ENCODE peak calls at places on chromosome 4, in nine cellular contexts. F is IMR-90, P is HCT116, Q is spleen, H is upper lobe of left lung, O is suprapubic skin, C is heart left ventricle, R is GM12878, E is Peyer's patch. D is an unnamed sample.

GRCh38 chr4:172740434-172740833 is 428.2 kb upstream of the GALNT7 start:
- DNase-seq in Q (no peak), E (no peak), F (no peak), R (no peak), O (no peak), H (no peak), P (no peak), C (no peak), D (no peak)

GRCh38 chr4:612052-612748 is 13.2 kb upstream of the PDE6B start:
- DNase-seq in H (peak; percentile 9), R (no peak), O (peak; percentile 65), P (no peak), C (no peak), Q (peak; percentile 56), E (peak; percentile 31), F (no peak), D (no peak)

GRCh38 chr4:107988763-107989035 is 990 bp upstream of the HADH start:
- DNase-seq in Q (no peak), E (no peak), P (no peak), F (no peak), O (no peak), C (no peak), H (peak; percentile 35), R (no peak), D (no peak)

GRCh38 chr4:87838207-87838606 is 5.4 kb downstream of the MEPE start:
- DNase-seq in R (no peak), C (no peak), H (no peak), F (no peak), E (no peak), O (no peak), Q (no peak), P (no peak), D (peak; percentile 35)

GRCh38 chr4:52103314-52103713 is 52.2 kb downstream of the SPATA18 start:
- DNase-seq in E (no peak), H (no peak), Q (no peak), P (no peak), O (no peak), F (no peak), R (no peak), C (no peak), D (no peak)

GRCh38 chr4:53119685-53120084 is 246.2 kb downstream of the SCFD2 start:
- DNase-seq in C (no peak), F (peak; percentile 75), O (no peak), R (no peak), H (no peak), P (no peak), Q (no peak), E (no peak), D (peak; percentile 54)

GRCh38 chr4:85747871-85748491 is 273.0 kb downstream of the ARHGAP24 start:
- DNase-seq in F (peak; percentile 83), Q (no peak), O (no peak), E (peak; percentile 77), P (peak; percentile 73), R (no peak), H (peak; percentile 38), C (peak; percentile 37), D (peak; percentile 75)

GRCh38 chr4:89114100-89114499 is 2.8 kb downstream of the TIGD2 start:
- DNase-seq in C (no peak), F (no peak), O (no peak), H (no peak), R (peak; percentile 24), Q (no peak), P (no peak), E (no peak), D (no peak)

GRCh38 chr4:124710253-124710849 is 2.2 kb downstream of the ANKRD50 start:
- DNase-seq in Q (no peak), F (peak; percentile 34), R (no peak), H (no peak), O (no peak), C (no peak), E (no peak), P (no peak), D (no peak)

GRCh38 chr4:152348670-152349069 is 187.2 kb downstream of the FBXW7 start:
- DNase-seq in Q (no peak), C (no peak), F (no peak), P (no peak), E (no peak), O (no peak), H (no peak), R (no peak), D (no peak)

GRCh38 chr4:26619784-26620183 is 35.9 kb downstream of the TBC1D19 start:
- DNase-seq in E (no peak), R (no peak), O (no peak), H (no peak), P (no peak), Q (no peak), F (peak; percentile 77), C (no peak), D (no peak)

GRCh38 chr4:56655209-56655626 is 25.9 kb downstream of the HOPX start:
- DNase-seq in H (no peak), E (peak; percentile 57), Q (peak; percentile 78), R (no peak), F (peak; percentile 12), P (no peak), C (no peak), O (peak; percentile 79), D (peak; percentile 51)

GRCh38 chr4:6542951-6543350 is 32.0 kb upstream of the MAN2B2 start:
- DNase-seq in O (no peak), H (no peak), F (no peak), C (no peak), P (no peak), E (no peak), Q (no peak), R (no peak), D (no peak)

GRCh38 chr4:22389240-22389871 is 126.5 kb downstream of the ADGRA3 start:
- DNase-seq in O (no peak), P (peak; percentile 48), Q (no peak), E (peak; percentile 63), R (no peak), F (peak; percentile 85), C (peak; percentile 22), H (no peak), D (peak; percentile 74)

GRCh38 chr4:159209249-159209648 is 106.4 kb downstream of the RAPGEF2 start:
- DNase-seq in E (no peak), H (no peak), F (no peak), P (no peak), R (no peak), Q (no peak), C (no peak), O (no peak), D (no peak)

GRCh38 chr4:26015133-26015651 is 101.2 kb downstream of the SMIM20 start:
- DNase-seq in F (peak; percentile 97), O (no peak), R (no peak), E (no peak), P (no peak), H (no peak), Q (no peak), C (peak; percentile 53), D (no peak)

GRCh38 chr4:87118421-87118820 is 102.0 kb downstream of the KLHL8 start:
- DNase-seq in F (no peak), C (no peak), R (no peak), P (no peak), E (no peak), Q (no peak), H (no peak), O (no peak), D (no peak)

GRCh38 chr4:117134386-117134785 is 49.0 kb upstream of the TRAM1L1 start:
- DNase-seq in F (peak; percentile 84), E (no peak), C (no peak), H (no peak), O (no peak), Q (no peak), R (peak; percentile 0), P (peak; percentile 67), D (peak; percentile 39)

GRCh38 chr4:83217721-83218522 is 66.7 kb downstream of the COQ2 start:
- DNase-seq in R (peak; percentile 99), P (no peak), O (no peak), E (peak; percentile 86), H (peak; percentile 56), F (no peak), C (no peak), Q (no peak), D (no peak)

GRCh38 chr4:76457885-76458284 is 22.9 kb downstream of the SHROOM3 start:
- DNase-seq in E (no peak), C (no peak), P (peak; percentile 27), O (no peak), Q (no peak), F (no peak), R (no peak), H (no peak), D (no peak)

GRCh38 chr4:159273126-159273438 is 170.2 kb downstream of the RAPGEF2 start:
- DNase-seq in P (no peak), C (no peak), H (no peak), E (no peak), R (no peak), Q (no peak), O (no peak), F (no peak), D (no peak)

GRCh38 chr4:138927065-138927464 is 88.5 kb upstream of the NOCT start:
- DNase-seq in P (no peak), F (peak; percentile 52), R (no peak), O (no peak), Q (no peak), E (no peak), C (no peak), H (no peak), D (no peak)

GRCh38 chr4:151206241-151207005 is 70.5 kb upstream of the PRSS48 start:
- DNase-seq in H (no peak), E (no peak), C (no peak), O (no peak), Q (no peak), F (no peak), P (no peak), R (no peak), D (no peak)
- H3K27ac ChIP-seq in H (peak overlapping the region; percentile 81), E (no peak overlapping the region), C (peak overlapping the region; percentile 68), O (no peak overlapping the region), Q (peak overlapping the region; percentile 52), F (no peak overlapping the region), P (no peak overlapping the region), R (no peak overlapping the region), D (no peak overlapping the region)

GRCh38 chr4:8473198-8473919 is 32.8 kb downstream of the TRMT44 start:
- DNase-seq in Q (no peak), O (no peak), P (no peak), H (no peak), F (no peak), C (no peak), R (no peak), E (no peak), D (no peak)
- TF ChIP-seq CTCF in Q (no peak), O (no peak), P (no peak), H (no peak), F (peak; percentile 44), C (no peak), R (no peak), E (no peak), D (no peak)

GRCh38 chr4:102868782-102869568 is at the start of gene CISD2:
- DNase-seq in R (peak; percentile 80), O (peak; percentile 94), E (peak; percentile 96), H (peak; percentile 95), F (peak; percentile 85), C (peak; percentile 93), Q (peak; percentile 99), P (peak; percentile 82), D (peak; percentile 93)
- TF ChIP-seq POLR2A in R (peak; percentile 94), O (peak; percentile 69), E (peak; percentile 74), H (peak; percentile 92), F (peak; percentile 83), C (peak; percentile 72), Q (peak; percentile 10), P (peak; percentile 96), D (peak; percentile 60)

DNA sequence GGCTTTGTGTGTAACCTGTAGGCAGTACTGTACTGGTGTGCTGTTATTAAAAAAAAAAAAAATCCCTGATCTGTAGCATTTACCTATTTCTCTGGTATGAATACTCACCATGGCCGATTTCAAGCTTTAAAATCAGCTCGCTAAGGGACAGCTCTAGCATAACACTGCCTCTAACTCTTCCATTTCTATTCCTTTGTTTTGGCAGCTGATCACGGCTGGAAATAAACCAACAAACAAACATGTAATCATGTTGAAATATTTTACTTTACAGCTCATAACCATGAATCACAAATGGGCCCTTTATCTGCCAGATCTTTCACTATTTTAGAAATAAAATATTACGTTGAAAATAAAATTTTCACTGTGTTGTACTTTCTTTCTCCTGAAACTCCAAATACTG is 60.5 kb upstream of the IL15 start:
- DNase-seq in C (no peak), F (no peak), O (no peak), P (no peak), H (no peak), R (no peak), E (no peak), Q (no peak), D (no peak)
- H3K27ac ChIP-seq in C (no peak overlapping the region), F (no peak overlapping the region), O (no peak overlapping the region), P (no peak overlapping the region), H (no peak overlapping the region), R (no peak overlapping the region), E (no peak overlapping the region), Q (no peak overlapping the region), D (no peak overlapping the region)

D was measured in testis.